ENCODE peak calls at places on chromosomes 7 and 10, in five cellular contexts. M is endothelial cell of umbilical vein, A is breast epithelium, V is tibial nerve, R is gastrocnemius medialis. E is an unnamed sample.

GRCh38 chr10:98295907-98296306 is 27.9 kb upstream of the LOXL4 start:
- DNase-seq in V (no peak), M (no peak), A (peak), R (no peak), E (no peak)

GRCh38 chr10:84008878-84009277 is 130.4 kb upstream of the GHITM start:
- DNase-seq in M (peak), V (no peak), R (no peak), A (no peak), E (no peak)

GRCh38 chr7:43568529-43568928 is 14.4 kb upstream of the STK17A start:
- DNase-seq in M (no peak), R (no peak), A (peak), V (no peak), E (no peak)

GRCh38 chr7:130353196-130353595 is 8.6 kb downstream of the CPA5 start:
- DNase-seq in R (no peak), M (no peak), V (no peak), A (no peak), E (no peak)

GRCh38 chr10:60390224-60390626 is 550 bp upstream of the ANK3 start:
- DNase-seq in A (no peak), R (no peak), M (peak), V (no peak), E (no peak)

GRCh38 chr10:8830064-8830463 is 775.6 kb downstream of the GATA3 start:
- DNase-seq in V (no peak), R (no peak), M (no peak), A (no peak), E (no peak)

GRCh38 chr7:24024689-24025088 is 259.3 kb upstream of the NPY start:
- DNase-seq in V (no peak), R (no peak), M (no peak), A (no peak), E (no peak)

GRCh38 chr10:97426776-97427570 is 982 bp downstream of the PGAM1 start:
- DNase-seq in V (no peak), M (peak), R (no peak), A (no peak), E (no peak)

GRCh38 chr7:128053991-128054390 is 22.8 kb upstream of the LRRC4 start:
- DNase-seq in M (no peak), R (no peak), A (no peak), V (no peak), E (no peak)

GRCh38 chr10:11335881-11336430 is 275.5 kb downstream of the USP6NL start:
- DNase-seq in M (no peak), A (no peak), V (no peak), R (no peak), E (no peak)

GRCh38 chr10:88926484-88927249 is 25.9 kb downstream of the ACTA2 start:
- DNase-seq in A (no peak), R (no peak), V (no peak), M (no peak), E (no peak)

GRCh38 chr7:117068511-117069155 is 115.3 kb downstream of the ST7 start:
- DNase-seq in M (peak), R (no peak), A (no peak), V (no peak), E (no peak)

GRCh38 chr10:131126321-131127121 is 185.0 kb downstream of the TCERG1L start:
- DNase-seq in V (no peak), A (peak), M (no peak), R (no peak), E (no peak)

GRCh38 chr7:113366122-113366521 is 247.8 kb upstream of the SMIM30 start:
- DNase-seq in A (no peak), M (no peak), R (no peak), V (no peak), E (no peak)

GRCh38 chr7:490461-491291 is 29.0 kb downstream of the PDGFA start:
- DNase-seq in V (no peak), R (no peak), M (no peak), A (peak), E (peak)

GRCh38 chr10:109067051-109067450 is 856.3 kb downstream of the XPNPEP1 start:
- DNase-seq in V (no peak), R (no peak), A (no peak), M (no peak), E (no peak)

GRCh38 chr10:3482200-3482993 is 302.6 kb downstream of the KLF6 start:
- DNase-seq in M (peak), A (peak), V (no peak), R (peak), E (peak)

GRCh38 chr7:120280743-120281142 is 7.8 kb downstream of the KCND2 start:
- DNase-seq in M (no peak), V (no peak), A (no peak), R (no peak), E (no peak)

GRCh38 chr10:46006219-46006618 is 24.2 kb downstream of the NCOA4 start:
- DNase-seq in M (peak), R (no peak), V (no peak), A (no peak), E (no peak)

GRCh38 chr10:72911758-72912157 is 18.2 kb downstream of the OIT3 start:
- DNase-seq in A (no peak), V (no peak), R (no peak), M (no peak), E (no peak)

GRCh38 chr7:63072806-63073205 is 925.8 kb upstream of the ZNF722 start:
- DNase-seq in A (no peak), V (no peak), R (no peak), M (no peak), E (no peak)

GRCh38 chr10:90862908-90863514 is 5.2 kb upstream of the HTR7 start:
- DNase-seq in A (no peak), R (no peak), V (no peak), M (peak), E (no peak)

DNA sequence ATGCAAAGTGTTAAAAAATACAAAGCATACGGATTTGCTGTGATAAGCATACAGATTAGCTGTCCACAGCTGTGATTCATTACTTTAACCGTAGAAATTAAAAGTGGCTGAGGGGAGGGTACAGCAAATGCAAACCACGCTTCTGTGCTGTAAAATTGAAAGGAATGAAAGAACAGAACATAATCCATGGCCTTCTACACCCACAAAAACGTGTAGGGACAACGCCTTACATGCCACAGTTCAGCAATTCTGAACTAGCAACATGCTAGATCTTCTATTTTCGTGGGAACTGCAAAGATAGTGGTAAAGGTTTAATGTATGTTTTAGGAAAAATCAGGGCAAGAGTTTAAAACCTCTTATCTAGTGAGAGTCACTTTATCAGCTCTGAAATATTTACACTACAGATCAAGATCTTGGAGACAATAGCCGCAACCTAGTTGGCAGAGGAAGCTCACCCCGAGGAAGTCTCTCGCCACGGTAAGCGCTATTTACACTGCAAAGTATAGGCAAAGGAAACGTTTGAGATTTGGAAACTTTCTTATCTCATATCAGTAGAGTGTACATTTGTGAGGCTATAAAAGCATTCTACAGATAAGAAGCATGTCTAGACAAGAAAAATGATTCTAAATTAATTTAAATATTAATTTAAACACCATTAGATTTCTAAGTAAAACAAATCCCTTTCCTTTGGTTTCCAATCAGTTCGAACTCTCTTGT is 193.6 kb downstream of the MLLT10 start:
- DNase-seq in A (no peak), R (no peak), M (peak), V (no peak), E (no peak)
- H3K27ac ChIP-seq in A (no peak), R (no peak), M (peak), V (no peak), E (no peak)

DNA sequence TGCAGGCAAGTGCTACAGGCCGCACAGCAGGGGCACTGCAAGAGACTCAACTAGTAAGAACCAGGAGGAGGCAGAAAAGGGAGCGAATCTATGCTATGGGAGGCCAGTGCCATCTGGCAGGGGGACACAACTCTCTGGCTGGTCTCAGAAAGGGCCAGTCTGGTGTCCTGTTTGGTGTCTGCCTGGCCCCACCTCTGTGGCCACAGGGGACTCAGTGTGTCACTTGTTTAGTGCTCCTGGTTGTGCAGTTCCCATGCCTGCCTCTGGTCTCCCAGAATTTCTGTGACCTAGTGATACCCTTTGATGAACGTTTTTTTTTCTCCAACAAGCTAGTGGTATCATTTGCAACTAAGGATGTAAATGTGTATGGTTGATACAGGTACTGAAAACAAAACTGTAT is 59.2 kb upstream of the JCAD start:
- DNase-seq in A (no peak), V (no peak), M (no peak), R (no peak), E (no peak)
- TF ChIP-seq CTCF in A (no peak), V (no peak), M (no peak), R (no peak), E (no peak)

GRCh38 chr10:75205908-75206307 is 4.7 kb upstream of the VDAC2 start:
- DNase-seq in R (no peak), M (no peak), V (no peak), A (no peak), E (no peak)

GRCh38 chr10:75203724-75204123 is 6.9 kb upstream of the VDAC2 start:
- DNase-seq in R (peak), M (no peak), A (no peak), V (no peak), E (no peak)

GRCh38 chr10:75201793-75202307 is 8.7 kb upstream of the VDAC2 start:
- DNase-seq in A (no peak), V (no peak), M (no peak), R (no peak), E (no peak)

GRCh38 chr10:75197906-75198305 is 12.7 kb upstream of the VDAC2 start:
- DNase-seq in V (no peak), A (no peak), M (no peak), R (no peak), E (no peak)

GRCh38 chr10:75202321-75203096 is 8.1 kb upstream of the VDAC2 start:
- DNase-seq in M (no peak), R (no peak), V (no peak), A (no peak), E (peak)
- TF ChIP-seq POLR2A in M (no peak), R (no peak), V (no peak), A (no peak), E (no peak)

DNA sequence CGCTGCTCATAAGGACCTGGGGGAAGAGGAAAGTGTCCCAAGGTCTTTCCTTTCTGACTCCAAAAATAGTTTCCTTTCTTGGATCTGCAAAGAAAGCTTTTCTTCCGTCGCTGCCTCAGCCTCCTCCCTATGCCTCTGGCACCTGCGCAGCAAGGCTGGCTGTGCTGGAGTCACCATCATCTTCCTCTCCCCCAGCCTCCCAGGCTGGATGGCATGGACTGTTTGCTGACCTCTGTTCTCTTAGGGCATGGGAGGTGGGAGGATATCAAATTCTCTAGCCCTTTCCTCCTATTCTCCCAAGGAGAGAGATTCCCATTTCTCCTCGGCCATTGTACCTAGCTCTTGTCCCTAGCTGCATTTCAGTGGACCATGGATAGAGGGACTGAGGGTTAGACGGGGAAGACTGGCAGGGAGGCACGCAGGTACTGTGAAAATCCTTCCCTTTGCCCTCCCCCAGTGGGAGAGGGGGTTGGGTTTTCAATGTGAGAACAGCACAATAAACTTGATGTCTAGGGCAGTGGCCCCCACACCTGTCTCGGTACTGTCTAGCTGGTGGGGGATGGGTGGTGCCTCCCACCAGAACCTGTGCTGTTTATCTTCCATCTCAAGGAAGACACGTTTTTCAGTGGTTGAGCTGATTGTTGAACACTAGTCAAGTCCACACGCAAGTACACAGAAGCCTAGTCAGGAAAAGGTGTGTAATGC is 2.6 kb downstream of the PPP1R35 start:
- DNase-seq in M (no peak), R (no peak), V (no peak), A (no peak), E (no peak)
- H3K27ac ChIP-seq in M (no peak), R (peak), V (peak), A (peak), E (no peak)

GRCh38 chr7:2517678-2518077 is 1.9 kb upstream of the LFNG start:
- DNase-seq in A (no peak), M (no peak), R (no peak), V (no peak), E (no peak)
- TF ChIP-seq CTCF in A (no peak), M (no peak), R (no peak), V (no peak), E (no peak)

GRCh38 chr10:44879531-44879899 is 31.6 kb upstream of the TMEM72 start:
- DNase-seq in A (no peak), R (no peak), V (no peak), M (no peak), E (no peak)

GRCh38 chr10:44881639-44882038 is 29.5 kb upstream of the TMEM72 start:
- DNase-seq in A (no peak), M (no peak), V (no peak), R (no peak), E (no peak)

GRCh38 chr10:44882146-44882720 is 28.9 kb upstream of the TMEM72 start:
- DNase-seq in V (no peak), R (no peak), A (peak), M (no peak), E (peak)

GRCh38 chr10:44880090-44880715 is 30.9 kb upstream of the TMEM72 start:
- DNase-seq in A (no peak), V (no peak), R (no peak), M (no peak), E (no peak)

DNA sequence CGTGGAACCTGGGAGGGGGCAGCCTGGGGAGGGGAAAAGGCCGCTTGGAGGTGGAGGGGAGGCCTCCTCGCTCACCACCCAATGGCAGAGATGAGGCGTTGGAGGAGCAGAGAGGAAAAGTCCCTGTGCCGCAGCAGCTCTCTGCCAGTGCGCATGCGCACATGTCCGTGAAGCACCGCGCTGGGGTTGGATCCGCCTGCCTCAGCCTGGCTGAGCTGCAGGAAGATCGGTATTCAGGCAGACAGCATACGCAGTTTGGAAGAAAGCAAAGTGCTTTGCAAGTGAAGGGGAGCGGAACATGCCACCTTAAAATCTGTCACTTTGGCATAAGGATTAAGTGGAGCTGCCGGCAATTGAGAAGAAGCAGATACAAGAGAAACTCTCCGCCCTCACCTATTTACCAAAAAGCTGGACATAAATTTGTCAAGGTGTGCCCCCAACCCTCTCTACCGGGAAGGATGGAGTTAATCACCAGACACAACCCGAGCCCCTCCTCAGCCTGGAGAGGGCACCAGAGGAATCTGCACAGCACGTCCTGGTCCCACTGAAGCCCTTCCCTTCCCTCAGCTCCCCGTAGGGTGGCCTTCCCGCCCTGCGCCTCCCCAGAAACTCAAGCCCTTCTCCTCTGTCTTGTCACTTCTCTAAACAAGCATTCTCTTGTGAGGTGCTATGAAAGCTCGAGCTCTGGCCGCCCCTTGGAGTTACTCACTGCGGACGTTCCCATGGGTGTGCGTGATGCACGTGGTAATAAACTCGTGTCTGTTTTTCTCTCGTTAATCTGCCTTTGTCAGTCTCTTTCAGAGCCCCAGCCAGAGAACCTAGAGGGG is 32.2 kb upstream of the TMEM72 start:
- DNase-seq in A (peak), R (peak), M (peak), V (peak), E (peak)
- TF ChIP-seq POLR2A in A (no peak), R (no peak), M (no peak), V (peak), E (no peak)

GRCh38 chr10:79082035-79082373 is 13.2 kb downstream of the ZMIZ1 start:
- DNase-seq in A (no peak), V (no peak), R (no peak), M (no peak), E (no peak)

GRCh38 chr10:79079074-79079397 is 10.3 kb downstream of the ZMIZ1 start:
- DNase-seq in A (no peak), V (no peak), R (no peak), M (no peak), E (no peak)

GRCh38 chr10:79082631-79083581 is 14.1 kb downstream of the ZMIZ1 start:
- DNase-seq in M (peak), V (no peak), R (no peak), A (no peak), E (no peak)

GRCh38 chr10:79079490-79080355 is 11.0 kb downstream of the ZMIZ1 start:
- DNase-seq in A (no peak), V (no peak), R (peak), M (peak), E (no peak)

GRCh38 chr10:79081353-79082034 is 12.7 kb downstream of the ZMIZ1 start:
- DNase-seq in R (peak), M (no peak), A (no peak), V (no peak), E (no peak)
- H3K27ac ChIP-seq in R (peak), M (no peak), A (peak), V (peak), E (peak)